ENCODE peak calls at places on chromosomes 1 and 21, in ten cellular contexts. C is pancreas; W is GM12878; I is Panc1; Y is heart right ventricle; A is IMR-90; N is upper lobe of right lung; K is foreskin keratinocyte; L is HCT116; Q is CD8-positive, alpha-beta T cell. H is an unnamed sample.

GRCh38 chr1:39136635-39137034 is 67.9 kb upstream of the MACF1 start:
- ATAC-seq in C (no peak), W (no peak), I (no peak), Y (no peak), A (no peak), N (no peak), K (no peak), L (no peak), Q (no peak), H (no peak)

GRCh38 chr1:56029329-56030003 is 549.9 kb downstream of the PLPP3 start:
- ATAC-seq in C (peak; percentile 63), W (peak; percentile 51), I (no peak), Y (no peak), A (no peak), N (no peak), K (no peak), L (peak; percentile 40), Q (no peak), H (no peak)

GRCh38 chr1:6580119-6580587 is 359 bp downstream of the ZBTB48 start:
- ATAC-seq in C (peak; percentile 54), W (peak; percentile 58), I (peak; percentile 44), Y (no peak), A (peak; percentile 38), N (peak; percentile 13), K (peak; percentile 46), L (peak; percentile 59), Q (peak; percentile 11), H (peak; percentile 38)

GRCh38 chr1:22096463-22096862 is 44.0 kb downstream of the CDC42 start:
- ATAC-seq in C (no peak), W (no peak), I (no peak), Y (no peak), A (no peak), N (no peak), K (no peak), L (no peak), Q (no peak), H (no peak)

GRCh38 chr1:183987593-183988318 is 49.8 kb downstream of the COLGALT2 start:
- ATAC-seq in C (no peak), W (no peak), I (no peak), Y (no peak), A (no peak), N (peak; percentile 15), K (no peak), L (no peak), Q (no peak), H (no peak)

GRCh38 chr1:216822480-216822879 is 99.3 kb upstream of the ESRRG start:
- ATAC-seq in C (no peak), W (no peak), I (no peak), Y (no peak), A (no peak), N (peak; percentile 92), K (no peak), L (no peak), Q (no peak), H (no peak)

GRCh38 chr1:113141650-113142473 is 68.9 kb downstream of the LRIG2 start:
- ATAC-seq in C (peak; percentile 7), W (no peak), I (no peak), Y (no peak), A (peak; percentile 74), N (no peak), K (peak; percentile 62), L (no peak), Q (no peak), H (no peak)

GRCh38 chr1:193229136-193229535 is 42.7 kb upstream of the B3GALT2 start:
- ATAC-seq in C (no peak), W (no peak), I (peak; percentile 85), Y (no peak), A (peak; percentile 95), N (no peak), K (peak; percentile 81), L (no peak), Q (no peak), H (no peak)

GRCh38 chr1:155061381-155062150 is 2.0 kb upstream of the EFNA4 start:
- ATAC-seq in C (peak; percentile 71), W (peak; percentile 71), I (peak; percentile 61), Y (peak; percentile 71), A (peak; percentile 73), N (peak; percentile 75), K (peak; percentile 42), L (peak; percentile 50), Q (peak; percentile 69), H (peak; percentile 46)

GRCh38 chr1:155063550-155064108 is at the start of gene EFNA4:
- ATAC-seq in C (peak; percentile 93), W (peak; percentile 90), I (peak; percentile 83), Y (peak; percentile 88), A (peak; percentile 91), N (peak; percentile 92), K (peak; percentile 71), L (peak; percentile 79), Q (peak; percentile 87), H (peak; percentile 88)

GRCh38 chr1:155062151-155062686 is 1.3 kb upstream of the EFNA4 start:
- ATAC-seq in C (no peak), W (peak; percentile 13), I (peak; percentile 50), Y (peak; percentile 2), A (no peak), N (no peak), K (no peak), L (no peak), Q (no peak), H (no peak)

GRCh38 chr1:155064109-155064812 is 721 bp downstream of the EFNA4 start:
- ATAC-seq in C (peak; percentile 4), W (peak; percentile 31), I (peak; percentile 34), Y (no peak), A (peak; percentile 45), N (peak; percentile 5), K (peak; percentile 8), L (peak; percentile 37), Q (no peak), H (no peak)

DNA sequence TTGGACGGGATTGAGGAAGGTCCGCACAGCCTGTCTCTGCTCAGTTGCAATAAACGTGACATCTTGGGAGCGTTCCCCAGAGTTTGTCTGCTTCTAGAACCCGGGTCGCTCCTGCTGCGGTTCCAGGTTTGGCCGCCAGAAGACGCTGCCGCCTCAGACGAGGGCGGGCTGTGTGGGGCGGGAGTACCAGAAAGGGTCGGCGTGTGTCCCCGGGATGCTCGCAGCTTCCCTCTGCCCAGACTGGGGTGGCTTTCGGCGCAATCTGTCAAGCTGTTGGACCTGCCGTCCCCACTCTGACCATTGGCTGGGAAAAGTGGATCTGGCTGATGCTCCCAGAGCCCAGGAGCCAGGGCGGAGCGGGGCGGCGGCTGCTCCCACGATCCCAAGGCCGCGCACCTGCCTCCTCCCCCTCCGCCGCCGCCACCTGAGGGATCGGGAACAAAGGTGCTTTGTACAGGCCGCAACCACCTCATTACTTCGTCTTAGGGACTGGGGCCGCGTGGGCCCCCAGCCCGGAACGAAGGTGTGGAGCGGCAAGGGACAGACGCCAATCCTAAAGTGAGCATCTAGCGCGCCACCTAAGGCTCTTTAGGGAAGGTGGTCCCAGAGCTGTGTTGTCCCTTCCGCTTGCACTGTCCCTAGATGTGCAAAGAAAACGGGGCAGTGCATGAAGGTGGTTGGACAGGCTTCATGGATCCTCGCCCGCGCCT is 683 bp upstream of the EFNA4 start:
- ATAC-seq in C (peak; percentile 75), W (peak; percentile 65), I (peak; percentile 56), Y (peak; percentile 33), A (peak; percentile 13), N (peak; percentile 52), K (peak; percentile 36), L (peak; percentile 48), Q (peak; percentile 32), H (peak; percentile 38)
- TF ChIP-seq CTCF in C (peak; percentile 71), W (peak; percentile 98), I (peak; percentile 96), Y (peak; percentile 23), A (peak; percentile 72), N (peak; percentile 66), K (peak; percentile 85), L (peak; percentile 76), Q (peak; percentile 94), H (no peak)

GRCh38 chr21:18521204-18521603 is 117.6 kb upstream of the TMPRSS15 start:
- ATAC-seq in C (no peak), W (no peak), I (no peak), Y (no peak), A (no peak), N (no peak), K (no peak), L (no peak), Q (no peak), H (no peak)

GRCh38 chr21:18517905-18518566 is 114.5 kb upstream of the TMPRSS15 start:
- ATAC-seq in C (no peak), W (no peak), I (no peak), Y (no peak), A (no peak), N (no peak), K (no peak), L (no peak), Q (no peak), H (no peak)

GRCh38 chr21:18524097-18524496 is 120.5 kb upstream of the TMPRSS15 start:
- ATAC-seq in C (no peak), W (no peak), I (no peak), Y (no peak), A (no peak), N (no peak), K (no peak), L (no peak), Q (no peak), H (no peak)

DNA sequence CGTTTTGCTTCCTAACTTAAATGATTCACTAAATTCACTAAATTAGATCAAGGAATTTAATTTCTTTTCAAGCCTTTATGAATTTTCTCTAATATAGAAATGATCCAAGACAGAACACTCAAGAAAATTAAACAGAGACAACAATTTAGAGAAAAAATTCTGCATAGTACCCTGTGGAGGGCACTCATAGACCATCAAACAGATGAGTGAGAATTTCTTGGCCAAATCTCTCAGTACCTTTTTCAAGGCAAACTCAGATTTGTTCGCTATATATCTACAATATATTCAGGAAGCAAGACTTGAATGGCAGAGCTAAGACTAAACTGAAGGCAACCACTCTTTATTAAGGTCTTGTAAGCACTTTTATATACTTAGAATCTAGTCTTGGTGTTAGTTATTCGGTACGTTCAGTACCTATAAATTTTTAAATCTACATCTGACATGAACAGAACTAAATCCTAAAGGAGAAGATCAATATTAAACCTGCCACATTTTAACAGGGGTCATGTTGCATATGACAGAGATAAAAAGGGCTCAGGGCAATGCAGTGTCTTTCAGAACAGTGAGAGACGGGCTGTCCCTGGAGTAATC is 118.7 kb upstream of the TMPRSS15 start:
- ATAC-seq in C (no peak), W (no peak), I (no peak), Y (no peak), A (no peak), N (no peak), K (no peak), L (no peak), Q (no peak), H (no peak)
- TF ChIP-seq CTCF in C (no peak), W (no peak), I (no peak), Y (no peak), A (no peak), N (no peak), K (peak; percentile 64), L (no peak), Q (no peak), H (no peak)

GRCh38 chr21:23725576-23725975 is 1881.7 kb downstream of the MRPL39 start:
- ATAC-seq in C (no peak), W (no peak), I (no peak), Y (no peak), A (no peak), N (no peak), K (no peak), L (no peak), Q (no peak), H (no peak)
- TF ChIP-seq CTCF in C (no peak), W (no peak), I (no peak), Y (no peak), A (no peak), N (no peak), K (no peak), L (no peak), Q (no peak), H (no peak)

GRCh38 chr1:92786298-92786901 is 1.5 kb upstream of the EVI5 start:
- ATAC-seq in C (no peak), W (no peak), I (no peak), Y (no peak), A (no peak), N (no peak), K (no peak), L (no peak), Q (no peak), H (no peak)

GRCh38 chr1:92790867-92791266 is 6.0 kb upstream of the EVI5 start:
- ATAC-seq in C (no peak), W (peak; percentile 18), I (no peak), Y (no peak), A (no peak), N (no peak), K (no peak), L (no peak), Q (no peak), H (no peak)

GRCh38 chr1:92790081-92790480 is 5.2 kb upstream of the EVI5 start:
- ATAC-seq in C (no peak), W (no peak), I (no peak), Y (no peak), A (no peak), N (peak; percentile 28), K (no peak), L (no peak), Q (no peak), H (no peak)

GRCh38 chr1:92784051-92784638 is 763 bp downstream of the EVI5 start:
- ATAC-seq in C (no peak), W (peak; percentile 28), I (no peak), Y (no peak), A (peak; percentile 1), N (no peak), K (peak; percentile 32), L (no peak), Q (peak; percentile 30), H (no peak)

DNA sequence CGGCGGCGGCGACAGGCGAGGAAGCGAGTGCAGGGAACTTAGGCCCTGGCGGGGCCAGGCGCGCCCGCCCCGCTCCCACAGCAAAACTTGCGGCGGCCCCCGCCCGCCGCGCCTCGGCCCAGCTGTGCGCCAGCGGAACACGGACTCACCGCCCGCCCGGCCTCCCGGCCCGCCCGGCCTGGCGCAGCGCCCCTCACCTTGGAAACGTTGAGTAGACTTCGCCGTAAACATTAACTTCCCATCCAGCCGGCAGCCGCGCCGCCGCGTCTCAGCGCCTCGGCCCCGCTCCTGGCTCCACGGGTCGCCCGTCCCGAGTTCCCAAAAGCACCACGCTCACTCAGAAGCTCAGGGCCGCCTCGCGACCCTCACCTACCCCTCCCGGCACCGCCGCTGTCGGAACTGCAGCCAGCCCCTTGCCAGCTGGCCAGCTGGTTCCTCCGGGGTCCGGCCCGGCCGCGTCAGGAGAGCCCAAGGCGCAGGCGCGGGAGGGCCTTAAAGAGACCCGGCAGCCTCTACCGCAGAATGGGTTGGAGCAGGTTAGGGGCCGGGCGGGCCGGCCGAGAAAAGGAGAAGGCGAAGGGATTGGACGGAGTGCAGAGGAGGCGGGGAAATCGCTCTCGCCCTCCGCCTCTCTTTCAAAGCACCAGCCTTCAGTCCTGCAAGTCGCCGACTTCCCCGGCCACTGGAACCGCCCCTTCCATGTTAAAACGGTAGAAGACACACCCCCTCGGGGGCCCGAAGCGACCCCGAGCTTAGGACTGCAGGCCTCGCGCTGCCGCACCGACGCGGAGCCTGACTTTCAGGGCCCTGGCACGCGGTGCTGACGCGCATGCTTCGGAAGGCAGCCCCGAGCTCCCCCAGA is at the start of gene EVI5:
- ATAC-seq in C (peak; percentile 98), W (peak; percentile 97), I (peak; percentile 99), Y (peak; percentile 97), A (peak; percentile 97), N (peak; percentile 98), K (peak; percentile 94), L (peak; percentile 97), Q (peak; percentile 80), H (peak; percentile 98)
- TF ChIP-seq CTCF in C (no peak), W (peak; percentile 39), I (no peak), Y (no peak), A (no peak), N (peak; percentile 42), K (no peak), L (peak; percentile 32), Q (no peak), H (peak; percentile 32)